ENCODE peak calls at places on chromosome 5, in five cellular contexts. S is testis, V is spleen, A is body of pancreas, O is HepG2. X is an unnamed sample.
A peak's percentile ranks its signal among the peaks of the same experiment; 100 is the strongest.

GRCh38 chr5:135604046-135604445 is 25.3 kb upstream of the CXCL14 start:
- DNase-seq in A (no peak), V (no peak), S (no peak), O (no peak), X (no peak)

GRCh38 chr5:127042593-127042992 is 12.2 kb upstream of the MARCHF3 start:
- DNase-seq in O (no peak), V (no peak), S (no peak), A (no peak), X (no peak)

GRCh38 chr5:132003170-132003744 is 8.2 kb downstream of the ACSL6 start:
- DNase-seq in V (peak; percentile 68), S (peak; percentile 76), A (peak; percentile 47), O (peak; percentile 94), X (no peak)

GRCh38 chr5:50445281-50445949 is 4.3 kb upstream of the EMB start:
- DNase-seq in V (no peak), S (no peak), O (no peak), A (no peak), X (no peak)

GRCh38 chr5:60339691-60340191 is 360.2 kb downstream of the DEPDC1B start:
- DNase-seq in O (no peak), V (no peak), A (no peak), S (no peak), X (peak; percentile 20)

GRCh38 chr5:180470966-180471582 is 23.1 kb upstream of the CNOT6 start:
- DNase-seq in A (peak; percentile 60), S (peak; percentile 74), O (peak; percentile 25), V (peak; percentile 84), X (no peak)

GRCh38 chr5:81006955-81007636 is 46.9 kb downstream of the RASGRF2 start:
- DNase-seq in V (no peak), A (no peak), S (no peak), O (no peak), X (no peak)

GRCh38 chr5:96427823-96428222 is 5.2 kb downstream of the PCSK1 start:
- DNase-seq in S (no peak), O (no peak), A (no peak), V (no peak), X (no peak)

GRCh38 chr5:129061849-129062248 is 32.7 kb upstream of the ISOC1 start:
- DNase-seq in O (no peak), A (no peak), S (no peak), V (no peak), X (no peak)

GRCh38 chr5:2254880-2255750 is 372.4 kb upstream of the IRX4 start:
- DNase-seq in V (no peak), S (no peak), A (no peak), O (no peak), X (no peak)

GRCh38 chr5:1060535-1060981 is 51.3 kb downstream of the SLC12A7 start:
- DNase-seq in V (no peak), O (no peak), A (no peak), S (no peak), X (no peak)

GRCh38 chr5:73902327-73903051 is 276.5 kb downstream of the ARHGEF28 start:
- DNase-seq in S (peak; percentile 21), A (no peak), O (peak; percentile 41), V (no peak), X (no peak)

GRCh38 chr5:168603776-168604175 is 24.6 kb upstream of the PANK3 start:
- DNase-seq in S (no peak), O (no peak), A (no peak), V (no peak), X (no peak)

GRCh38 chr5:1246711-1247431 is 21.7 kb downstream of the SLC6A18 start:
- DNase-seq in V (no peak), A (peak; percentile 71), S (peak; percentile 60), O (peak; percentile 45), X (no peak)

GRCh38 chr5:32446660-32447059 is 2.1 kb upstream of the ZFR start:
- DNase-seq in V (no peak), A (no peak), S (no peak), O (no peak), X (no peak)

GRCh38 chr5:160469156-160470144 is 47.8 kb downstream of the PTTG1 start:
- DNase-seq in A (no peak), V (no peak), S (no peak), O (no peak), X (no peak)

GRCh38 chr5:66642538-66642937 is 46.3 kb downstream of the MAST4 start:
- DNase-seq in O (no peak), V (no peak), A (no peak), S (no peak), X (no peak)

GRCh38 chr5:161924270-161924669 is 76.3 kb downstream of the GABRA1 start:
- DNase-seq in V (no peak), S (no peak), O (no peak), A (no peak), X (no peak)

GRCh38 chr5:57681942-57682341 is 199.3 kb upstream of the ACTBL2 start:
- DNase-seq in V (no peak), O (no peak), A (no peak), S (no peak), X (no peak)

GRCh38 chr5:177303121-177303924 is at the start of the genes PRELID1 and RAB24:
- DNase-seq in A (peak; percentile 94), V (peak; percentile 97), O (peak; percentile 67), S (peak; percentile 94), X (peak; percentile 84)

GRCh38 chr5:74169704-74170103 is 470.8 kb downstream of the ENC1 start:
- DNase-seq in A (no peak), V (no peak), O (no peak), S (no peak), X (no peak)

GRCh38 chr5:167513383-167513782 is 778.1 kb upstream of the WWC1 start:
- DNase-seq in V (no peak), A (no peak), S (no peak), O (no peak), X (no peak)

GRCh38 chr5:139494832-139495231 is 12.3 kb upstream of the STING1 start:
- DNase-seq in O (no peak), V (no peak), A (no peak), S (no peak), X (no peak)

GRCh38 chr5:60332244-60333018 is 367.5 kb downstream of the DEPDC1B start:
- DNase-seq in O (no peak), S (no peak), V (no peak), A (no peak), X (no peak)

GRCh38 chr5:137838976-137839375 is 28.7 kb upstream of the MYOT start:
- DNase-seq in A (no peak), O (no peak), S (no peak), V (no peak), X (no peak)

GRCh38 chr5:127097288-127097687 is 24.0 kb upstream of the C5orf63 start:
- DNase-seq in A (no peak), S (no peak), V (no peak), O (peak; percentile 86), X (no peak)

GRCh38 chr5:177447611-177448243 is 1.1 kb downstream of the PRR7 start:
- DNase-seq in A (peak; percentile 83), V (peak; percentile 87), S (peak; percentile 68), O (peak; percentile 91), X (no peak)

GRCh38 chr5:163943546-163943945 is 438.1 kb downstream of the MAT2B start:
- DNase-seq in O (no peak), A (no peak), V (no peak), S (no peak), X (no peak)

GRCh38 chr5:157747766-157748700 is 4.5 kb downstream of the LSM11 start:
- DNase-seq in O (no peak), A (no peak), V (no peak), S (no peak), X (no peak)

GRCh38 chr5:157743163-157744054 is at the start of gene LSM11:
- DNase-seq in A (peak; percentile 94), V (peak; percentile 99), S (peak; percentile 94), O (peak; percentile 67), X (peak; percentile 78)

GRCh38 chr5:157745041-157745456 is 1.5 kb downstream of the LSM11 start:
- DNase-seq in A (no peak), V (no peak), S (no peak), O (no peak), X (no peak)

GRCh38 chr5:157747173-157747758 is 3.8 kb downstream of the LSM11 start:
- DNase-seq in A (no peak), V (no peak), S (no peak), O (no peak), X (no peak)

GRCh38 chr5:157744055-157745011 is 821 bp downstream of the LSM11 start:
- DNase-seq in S (no peak), A (peak; percentile 13), O (no peak), V (peak; percentile 90), X (no peak)
- H3K4me1 ChIP-seq in S (peaks cover 8% of the 10 kb centered on the region), A (peaks cover 18% of the 10 kb centered on the region), O (peaks cover 20% of the 10 kb centered on the region), V (peaks cover 26% of the 10 kb centered on the region), X (no peaks in the 10 kb centered on the region)

DNA sequence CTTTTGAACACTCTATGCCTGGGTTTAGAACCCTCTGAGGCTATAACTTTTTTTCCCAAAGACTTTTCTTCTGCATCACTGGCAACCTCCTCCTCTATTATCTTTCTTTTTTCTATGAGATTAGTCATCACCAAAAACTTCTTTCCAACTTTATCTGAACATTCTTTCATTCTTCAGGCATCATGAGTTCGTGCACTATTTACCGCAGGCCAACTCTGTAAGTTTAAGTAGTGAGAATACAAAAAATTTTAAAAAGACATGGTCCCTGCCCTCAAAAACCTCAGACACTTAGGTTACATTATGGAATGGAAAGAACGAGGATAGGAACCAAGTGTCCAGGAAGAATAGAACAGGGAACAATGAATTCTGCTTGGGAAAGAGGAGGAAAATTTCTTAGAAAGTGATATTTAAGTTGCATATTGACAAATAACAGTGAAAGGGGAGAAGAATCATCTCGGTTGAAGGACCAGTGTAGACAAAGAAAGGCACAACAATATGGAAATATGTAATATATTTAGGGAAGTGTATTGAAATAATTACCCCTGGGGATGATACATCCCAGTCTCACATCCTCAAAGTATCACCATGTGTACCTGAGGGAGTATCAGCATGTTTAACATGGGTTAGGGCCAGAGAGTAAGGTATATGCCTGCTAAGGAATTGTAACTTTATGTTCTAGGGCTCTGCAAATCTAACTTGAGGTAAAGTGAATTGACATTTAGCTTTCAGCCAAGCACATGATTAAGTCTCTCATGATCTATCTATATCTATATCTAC is 196.5 kb upstream of the NREP start:
- DNase-seq in S (no peak), V (no peak), A (no peak), O (no peak), X (no peak)
- H3K27ac ChIP-seq in S (no peak overlapping the region), V (no peak overlapping the region), A (no peak overlapping the region), O (no peak overlapping the region), X (no peak overlapping the region)

GRCh38 chr5:119070828-119071572 is at the start of gene DMXL1:
- DNase-seq in O (peak; percentile 98), A (peak; percentile 100), V (peak; percentile 100), S (peak; percentile 100), X (peak; percentile 99)
- TF ChIP-seq POLR2A in O (peak; percentile 82), A (peak; percentile 93), V (peak; percentile 41), S (peak; percentile 72), X (peak; percentile 81)

DNA sequence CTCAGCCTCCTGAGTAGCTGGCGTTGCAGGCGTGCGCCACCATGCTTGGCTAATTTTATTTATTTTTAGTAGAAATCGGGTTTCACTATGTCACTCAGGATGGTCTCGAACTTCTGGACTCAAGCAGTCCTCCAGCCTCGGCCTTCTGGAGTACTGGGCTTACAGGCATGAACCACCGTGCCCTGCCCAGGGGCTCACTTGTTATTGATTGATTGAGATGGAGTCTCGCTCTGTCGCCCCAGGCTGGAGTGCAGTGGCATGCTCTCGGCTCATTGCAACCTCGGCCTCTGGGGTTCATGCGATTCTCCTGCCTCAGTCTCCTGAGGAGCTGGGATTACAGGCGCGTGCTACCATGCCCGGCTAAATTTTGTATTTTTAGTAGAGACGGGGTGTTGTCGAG is 1.6 kb downstream of the HSPA4 start:
- DNase-seq in O (no peak), V (no peak), A (no peak), S (no peak), X (no peak)
- H3K4me1 ChIP-seq in O (peaks cover 76% of the 10 kb centered on the region), V (peaks cover 86% of the 10 kb centered on the region), A (peaks cover 37% of the 10 kb centered on the region), S (peaks cover 43% of the 10 kb centered on the region), X (peaks cover 65% of the 10 kb centered on the region)

GRCh38 chr5:6087576-6087975 is 290.8 kb downstream of the MED10 start:
- DNase-seq in A (no peak), O (no peak), V (no peak), S (no peak), X (no peak)
- H3K27ac ChIP-seq in A (no peak overlapping the region), O (no peak overlapping the region), V (no peak overlapping the region), S (no peak overlapping the region), X (no peak overlapping the region)

X was measured in tibial nerve.